ENCODE peak calls at places on chromosomes 1 and 21, in nine cellular contexts. T, U, P, H, G, L, X, I and O are unnamed samples.

GRCh38 chr1:205276334-205277065 is 45.0 kb downstream of the NUAK2 start:
- DNase-seq in T (no peak), U (no peak), P (no peak), H (no peak), G (no peak), L (no peak), X (no peak), I (no peak), O (no peak)

GRCh38 chr1:22064751-22065402 is 12.4 kb downstream of the CDC42 start:
- DNase-seq in T (no peak), U (no peak), P (no peak), H (no peak), G (no peak), L (no peak), X (no peak), I (no peak), O (no peak)

GRCh38 chr1:15761729-15762128 is 3.1 kb downstream of the FBLIM1 start:
- DNase-seq in T (no peak), U (no peak), P (no peak), H (no peak), G (no peak), L (no peak), X (no peak), I (no peak), O (no peak)

GRCh38 chr1:231800071-231800470 is 173.5 kb downstream of the DISC1 start:
- DNase-seq in T (no peak), U (no peak), P (peak), H (no peak), G (no peak), L (no peak), X (no peak), I (no peak), O (no peak)

GRCh38 chr1:230174041-230174440 is 107.0 kb downstream of the GALNT2 start:
- DNase-seq in T (no peak), U (no peak), P (no peak), H (no peak), G (no peak), L (no peak), X (no peak), I (peak), O (peak)

GRCh38 chr1:230763927-230764591 is 16.9 kb downstream of the CAPN9 start:
- DNase-seq in T (no peak), U (no peak), P (no peak), H (no peak), G (no peak), L (no peak), X (no peak), I (no peak), O (no peak)

GRCh38 chr21:21096956-21097355 is 98.7 kb downstream of the NCAM2 start:
- DNase-seq in T (no peak), U (no peak), P (no peak), H (no peak), G (no peak), L (no peak), X (no peak), I (no peak), O (no peak)

GRCh38 chr1:204744102-204744501 is 58.6 kb upstream of the LRRN2 start:
- DNase-seq in T (no peak), U (no peak), P (no peak), H (no peak), G (no peak), L (no peak), X (no peak), I (no peak), O (no peak)

GRCh38 chr1:10674700-10675598 is 121.5 kb downstream of the CASZ1 start:
- DNase-seq in T (peak), U (no peak), P (no peak), H (no peak), G (no peak), L (no peak), X (no peak), I (no peak), O (no peak)
- H3K4me3 ChIP-seq in T (peak), U (no peak), P (no peak), H (no peak), G (no peak), L (no peak), X (no peak), I (no peak), O (no peak)

DNA sequence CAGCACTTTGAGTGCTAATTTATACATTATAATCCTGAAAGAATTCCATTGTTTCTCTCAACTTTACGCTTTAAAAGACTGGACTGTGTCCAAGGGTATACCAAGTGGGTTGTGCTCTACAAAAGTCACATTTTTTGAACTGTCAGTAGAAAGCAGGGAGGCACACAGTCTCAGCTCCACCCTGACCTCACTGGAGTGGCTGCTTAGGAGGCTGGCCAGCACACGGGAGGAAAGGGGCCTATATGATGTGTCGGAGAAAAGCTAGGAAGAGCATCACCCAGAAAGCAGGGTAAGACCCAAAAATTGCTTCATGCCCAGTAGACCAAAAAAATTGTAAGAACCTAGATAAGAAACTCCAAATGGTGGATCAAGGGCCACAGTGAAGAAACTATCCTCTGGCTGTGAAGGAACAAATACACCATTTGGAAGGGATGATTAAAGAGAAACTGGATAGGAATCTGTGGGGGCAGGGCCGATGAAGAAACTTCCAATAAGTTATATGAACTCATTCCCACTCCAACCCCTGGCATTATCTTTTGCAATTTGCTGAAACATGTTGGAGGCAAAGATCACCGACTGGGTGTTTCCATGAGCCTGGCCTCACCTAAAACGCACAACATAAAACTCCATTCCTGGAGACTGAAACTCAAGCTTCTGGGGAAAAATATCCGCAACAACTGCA is 1.9 kb downstream of the S100A10 start:
- DNase-seq in T (no peak), U (no peak), P (no peak), H (no peak), G (no peak), L (no peak), X (no peak), I (no peak), O (no peak)
- H3K27ac ChIP-seq in T (peak), U (peak), P (no peak), H (peak), G (peak), L (peak), X (peak), I (peak), O (peak)

GRCh38 chr1:76949503-76949902 is 82.2 kb downstream of the ST6GALNAC5 start:
- DNase-seq in T (no peak), U (no peak), P (no peak), H (no peak), G (no peak), L (no peak), X (no peak), I (no peak), O (no peak)

GRCh38 chr1:76948846-76949245 is 81.6 kb downstream of the ST6GALNAC5 start:
- DNase-seq in T (no peak), U (no peak), P (no peak), H (no peak), G (no peak), L (no peak), X (no peak), I (no peak), O (no peak)

GRCh38 chr1:76940586-76941335 is 73.5 kb downstream of the ST6GALNAC5 start:
- DNase-seq in T (no peak), U (no peak), P (no peak), H (no peak), G (no peak), L (no peak), X (no peak), I (no peak), O (no peak)

GRCh38 chr1:76942549-76942948 is 75.3 kb downstream of the ST6GALNAC5 start:
- DNase-seq in T (no peak), U (no peak), P (peak), H (no peak), G (no peak), L (no peak), X (no peak), I (no peak), O (no peak)

DNA sequence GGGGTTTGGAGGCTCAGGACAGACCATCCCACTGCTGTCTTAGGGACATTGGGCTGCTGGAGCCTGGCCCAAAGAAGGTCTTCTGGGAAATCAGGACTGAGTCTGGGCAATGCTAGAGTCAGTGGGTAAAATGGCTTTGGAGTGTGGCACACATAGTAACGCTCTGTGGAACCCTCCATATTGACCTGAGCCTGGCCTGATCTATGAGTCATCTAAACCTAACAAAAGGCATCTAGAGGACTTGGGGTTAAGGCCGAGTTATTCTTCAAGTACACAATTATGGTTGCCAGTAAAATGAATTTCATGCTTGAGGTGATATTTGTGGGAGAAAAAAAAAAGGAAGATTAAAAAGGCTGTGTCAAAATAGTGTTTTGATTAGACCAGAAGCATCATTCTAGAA is 77.7 kb downstream of the ST6GALNAC5 start:
- DNase-seq in T (no peak), U (no peak), P (no peak), H (no peak), G (no peak), L (no peak), X (no peak), I (no peak), O (no peak)
- TF ChIP-seq CTCF in T (no peak), U (no peak), P (no peak), H (no peak), G (no peak), L (no peak), X (no peak), I (no peak), O (no peak)

GRCh38 chr21:34881421-34881820 is 167.7 kb downstream of the RUNX1 start:
- DNase-seq in T (no peak), U (no peak), P (peak), H (no peak), G (no peak), L (no peak), X (no peak), I (no peak), O (no peak)

GRCh38 chr21:34878940-34879339 is 170.2 kb downstream of the RUNX1 start:
- DNase-seq in T (no peak), U (no peak), P (no peak), H (no peak), G (no peak), L (no peak), X (no peak), I (no peak), O (no peak)

GRCh38 chr21:34878501-34878900 is 170.6 kb downstream of the RUNX1 start:
- DNase-seq in T (no peak), U (no peak), P (no peak), H (no peak), G (peak), L (no peak), X (no peak), I (no peak), O (no peak)

GRCh38 chr21:34881894-34882371 is 167.2 kb downstream of the RUNX1 start:
- DNase-seq in T (no peak), U (no peak), P (peak), H (no peak), G (no peak), L (no peak), X (no peak), I (no peak), O (no peak)

DNA sequence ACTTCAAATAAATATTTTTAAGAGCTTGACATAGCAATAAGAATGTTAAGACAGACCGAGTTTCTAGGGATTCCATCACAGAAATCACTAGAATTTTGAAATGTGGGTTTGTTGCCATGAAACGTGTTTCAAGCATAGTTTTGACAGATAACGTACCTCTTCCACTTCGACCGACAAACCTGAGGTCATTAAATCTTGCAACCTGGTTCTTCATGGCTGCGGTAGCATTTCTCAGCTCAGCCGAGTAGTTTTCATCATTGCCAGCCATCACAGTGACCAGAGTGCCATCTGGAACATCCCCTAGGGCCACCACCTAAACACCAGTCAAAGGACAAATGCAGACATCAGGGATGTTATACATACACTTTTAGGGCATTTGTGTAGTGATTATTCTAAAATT is 168.7 kb downstream of the RUNX1 start:
- DNase-seq in T (no peak), U (no peak), P (no peak), H (no peak), G (no peak), L (no peak), X (no peak), I (no peak), O (no peak)
- H3K4me3 ChIP-seq in T (no peak), U (no peak), P (no peak), H (no peak), G (no peak), L (no peak), X (no peak), I (no peak), O (no peak)

GRCh38 chr1:19315378-19316206 is 3.5 kb downstream of the SLC66A1 start:
- DNase-seq in T (no peak), U (no peak), P (peak), H (no peak), G (no peak), L (no peak), X (no peak), I (peak), O (peak)
- H3K27ac ChIP-seq in T (no peak), U (no peak), P (no peak), H (no peak), G (no peak), L (no peak), X (no peak), I (no peak), O (no peak)

DNA sequence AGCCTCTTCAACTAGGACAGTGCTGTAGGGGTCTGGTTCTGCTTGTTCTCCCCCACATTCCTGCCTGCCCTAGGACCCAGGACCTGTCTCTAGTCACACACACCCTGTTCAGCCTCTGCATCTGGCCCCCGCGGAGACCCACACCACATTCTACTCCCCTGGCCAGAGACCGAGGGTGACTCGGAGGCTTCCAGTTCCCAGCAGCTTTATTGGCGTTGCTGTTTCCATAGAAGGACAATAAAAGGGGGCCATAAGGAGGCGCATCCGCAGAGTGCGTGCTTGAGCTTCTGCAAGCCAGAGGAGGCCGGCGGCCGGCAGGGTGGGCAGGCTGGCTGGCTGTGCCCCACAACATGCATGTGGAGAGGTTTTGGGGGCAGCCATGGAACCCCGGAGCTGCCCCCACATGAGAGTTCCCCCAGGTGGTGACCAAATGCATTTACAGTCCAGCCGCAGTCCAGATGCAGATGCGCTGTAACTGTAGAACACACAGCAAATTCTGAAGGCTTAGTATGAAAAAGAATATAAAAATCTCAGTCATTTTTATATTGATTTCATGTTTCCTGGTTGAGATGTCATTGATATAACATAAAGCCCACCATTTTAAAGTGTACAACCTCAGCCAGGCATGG is 52.4 kb downstream of the PDE9A start:
- DNase-seq in T (no peak), U (no peak), P (no peak), H (no peak), G (no peak), L (no peak), X (no peak), I (no peak), O (peak)
- TF ChIP-seq CTCF in T (no peak), U (no peak), P (no peak), H (no peak), G (no peak), L (no peak), X (no peak), I (no peak), O (no peak)

GRCh38 chr1:155082301-155082940 is 3.8 kb downstream of the EFNA3 start:
- DNase-seq in T (no peak), U (no peak), P (no peak), H (no peak), G (no peak), L (no peak), X (no peak), I (no peak), O (peak)
- H3K4me3 ChIP-seq in T (peak), U (peak), P (peak), H (peak), G (no peak), L (peak), X (peak), I (no peak), O (peak)